ENCODE peak calls at places on chromosomes 4 and X, in ten cellular contexts. One of them, this sample, is unnamed.

GRCh38 chr4:75848891-75849290 is 53.4 kb downstream of the PPEF2 start:
- DNase-seq in lower lobe of right lung: no peak
- DNase-seq in thoracic aorta: no peak
- DNase-seq in mesenchymal stem cell: peak; percentile 58
- DNase-seq in upper lobe of right lung: no peak
- DNase-seq in fibroblast of lung: peak; percentile 76
- DNase-seq in mucosa of descending colon: no peak
- DNase-seq in right atrium auricular region: no peak
- DNase-seq in effector memory CD4-positive, alpha-beta T cell: no peak
- DNase-seq in psoas muscle: no peak
- DNase-seq in this sample: no peak

GRCh38 chrX:13716905-13717304 is 17.5 kb downstream of the TRAPPC2 start:
- DNase-seq in mesenchymal stem cell: no peak
- DNase-seq in fibroblast of lung: no peak
- DNase-seq in psoas muscle: no peak
- DNase-seq in effector memory CD4-positive, alpha-beta T cell: peak; percentile 36
- DNase-seq in thoracic aorta: no peak
- DNase-seq in right atrium auricular region: no peak
- DNase-seq in upper lobe of right lung: no peak
- DNase-seq in mucosa of descending colon: peak; percentile 62
- DNase-seq in lower lobe of right lung: no peak
- DNase-seq in this sample: no peak

GRCh38 chr4:17347445-17347844 is 164.4 kb downstream of the QDPR start:
- DNase-seq in thoracic aorta: no peak
- DNase-seq in mucosa of descending colon: no peak
- DNase-seq in lower lobe of right lung: no peak
- DNase-seq in upper lobe of right lung: no peak
- DNase-seq in mesenchymal stem cell: no peak
- DNase-seq in effector memory CD4-positive, alpha-beta T cell: no peak
- DNase-seq in right atrium auricular region: no peak
- DNase-seq in fibroblast of lung: peak; percentile 30
- DNase-seq in psoas muscle: no peak
- DNase-seq in this sample: peak; percentile 45

GRCh38 chrX:1421433-1422134 is 29.7 kb upstream of the SLC25A6 start:
- DNase-seq in mesenchymal stem cell: no peak
- DNase-seq in lower lobe of right lung: peak; percentile 21
- DNase-seq in upper lobe of right lung: peak; percentile 28
- DNase-seq in psoas muscle: no peak
- DNase-seq in mucosa of descending colon: peak; percentile 15
- DNase-seq in right atrium auricular region: no peak
- DNase-seq in effector memory CD4-positive, alpha-beta T cell: no peak
- DNase-seq in thoracic aorta: no peak
- DNase-seq in fibroblast of lung: no peak
- DNase-seq in this sample: no peak

GRCh38 chr4:19256823-19257222 is 994.9 kb upstream of the SLIT2 start:
- DNase-seq in upper lobe of right lung: no peak
- DNase-seq in thoracic aorta: no peak
- DNase-seq in fibroblast of lung: no peak
- DNase-seq in lower lobe of right lung: no peak
- DNase-seq in psoas muscle: no peak
- DNase-seq in right atrium auricular region: no peak
- DNase-seq in effector memory CD4-positive, alpha-beta T cell: no peak
- DNase-seq in mucosa of descending colon: no peak
- DNase-seq in mesenchymal stem cell: no peak
- DNase-seq in this sample: no peak

GRCh38 chrX:9370888-9371287 is 94.0 kb upstream of the TBL1X start:
- DNase-seq in mesenchymal stem cell: no peak
- DNase-seq in effector memory CD4-positive, alpha-beta T cell: no peak
- DNase-seq in right atrium auricular region: no peak
- DNase-seq in mucosa of descending colon: no peak
- DNase-seq in upper lobe of right lung: no peak
- DNase-seq in thoracic aorta: no peak
- DNase-seq in fibroblast of lung: peak; percentile 63
- DNase-seq in psoas muscle: no peak
- DNase-seq in lower lobe of right lung: no peak
- DNase-seq in this sample: no peak

GRCh38 chr4:48546336-48546735 is 56.3 kb downstream of the ZAR1 start:
- DNase-seq in right atrium auricular region: no peak
- DNase-seq in mesenchymal stem cell: peak; percentile 40
- DNase-seq in lower lobe of right lung: no peak
- DNase-seq in psoas muscle: no peak
- DNase-seq in effector memory CD4-positive, alpha-beta T cell: no peak
- DNase-seq in upper lobe of right lung: no peak
- DNase-seq in fibroblast of lung: peak; percentile 28
- DNase-seq in mucosa of descending colon: no peak
- DNase-seq in thoracic aorta: no peak
- DNase-seq in this sample: peak; percentile 67

GRCh38 chr4:152605641-152606304 is 69.9 kb upstream of the FBXW7 start:
- DNase-seq in right atrium auricular region: no peak
- DNase-seq in mesenchymal stem cell: peak; percentile 90
- DNase-seq in mucosa of descending colon: no peak
- DNase-seq in lower lobe of right lung: no peak
- DNase-seq in effector memory CD4-positive, alpha-beta T cell: no peak
- DNase-seq in upper lobe of right lung: no peak
- DNase-seq in psoas muscle: no peak
- DNase-seq in thoracic aorta: no peak
- DNase-seq in fibroblast of lung: peak; percentile 80
- DNase-seq in this sample: no peak

GRCh38 chr4:15765910-15766703 is 12.0 kb upstream of the CD38 start:
- DNase-seq in lower lobe of right lung: no peak
- DNase-seq in mesenchymal stem cell: no peak
- DNase-seq in upper lobe of right lung: no peak
- DNase-seq in psoas muscle: no peak
- DNase-seq in thoracic aorta: no peak
- DNase-seq in mucosa of descending colon: no peak
- DNase-seq in effector memory CD4-positive, alpha-beta T cell: peak; percentile 39
- DNase-seq in fibroblast of lung: no peak
- DNase-seq in right atrium auricular region: no peak
- DNase-seq in this sample: no peak

GRCh38 chr4:147640331-147640730 is 23.1 kb downstream of the TMEM184C start:
- DNase-seq in right atrium auricular region: no peak
- DNase-seq in lower lobe of right lung: no peak
- DNase-seq in psoas muscle: no peak
- DNase-seq in fibroblast of lung: peak; percentile 66
- DNase-seq in effector memory CD4-positive, alpha-beta T cell: no peak
- DNase-seq in upper lobe of right lung: no peak
- DNase-seq in mucosa of descending colon: no peak
- DNase-seq in thoracic aorta: no peak
- DNase-seq in mesenchymal stem cell: no peak
- DNase-seq in this sample: no peak

GRCh38 chr4:153519677-153520076 is 53.5 kb downstream of the TMEM131L start:
- DNase-seq in mesenchymal stem cell: no peak
- DNase-seq in psoas muscle: no peak
- DNase-seq in right atrium auricular region: no peak
- DNase-seq in fibroblast of lung: no peak
- DNase-seq in thoracic aorta: no peak
- DNase-seq in upper lobe of right lung: no peak
- DNase-seq in effector memory CD4-positive, alpha-beta T cell: no peak
- DNase-seq in lower lobe of right lung: no peak
- DNase-seq in mucosa of descending colon: no peak
- DNase-seq in this sample: no peak

GRCh38 chr4:76485450-76485849 is 50.4 kb downstream of the SHROOM3 start:
- DNase-seq in lower lobe of right lung: no peak
- DNase-seq in effector memory CD4-positive, alpha-beta T cell: no peak
- DNase-seq in right atrium auricular region: no peak
- DNase-seq in thoracic aorta: no peak
- DNase-seq in fibroblast of lung: peak; percentile 56
- DNase-seq in mesenchymal stem cell: peak; percentile 5
- DNase-seq in psoas muscle: no peak
- DNase-seq in mucosa of descending colon: no peak
- DNase-seq in upper lobe of right lung: no peak
- DNase-seq in this sample: peak; percentile 93

GRCh38 chr4:148857234-148857972 is 415.2 kb upstream of the NR3C2 start:
- DNase-seq in upper lobe of right lung: no peak
- DNase-seq in thoracic aorta: no peak
- DNase-seq in mucosa of descending colon: no peak
- DNase-seq in fibroblast of lung: peak; percentile 63
- DNase-seq in lower lobe of right lung: no peak
- DNase-seq in psoas muscle: no peak
- DNase-seq in right atrium auricular region: no peak
- DNase-seq in effector memory CD4-positive, alpha-beta T cell: no peak
- DNase-seq in mesenchymal stem cell: no peak
- DNase-seq in this sample: no peak

DNA sequence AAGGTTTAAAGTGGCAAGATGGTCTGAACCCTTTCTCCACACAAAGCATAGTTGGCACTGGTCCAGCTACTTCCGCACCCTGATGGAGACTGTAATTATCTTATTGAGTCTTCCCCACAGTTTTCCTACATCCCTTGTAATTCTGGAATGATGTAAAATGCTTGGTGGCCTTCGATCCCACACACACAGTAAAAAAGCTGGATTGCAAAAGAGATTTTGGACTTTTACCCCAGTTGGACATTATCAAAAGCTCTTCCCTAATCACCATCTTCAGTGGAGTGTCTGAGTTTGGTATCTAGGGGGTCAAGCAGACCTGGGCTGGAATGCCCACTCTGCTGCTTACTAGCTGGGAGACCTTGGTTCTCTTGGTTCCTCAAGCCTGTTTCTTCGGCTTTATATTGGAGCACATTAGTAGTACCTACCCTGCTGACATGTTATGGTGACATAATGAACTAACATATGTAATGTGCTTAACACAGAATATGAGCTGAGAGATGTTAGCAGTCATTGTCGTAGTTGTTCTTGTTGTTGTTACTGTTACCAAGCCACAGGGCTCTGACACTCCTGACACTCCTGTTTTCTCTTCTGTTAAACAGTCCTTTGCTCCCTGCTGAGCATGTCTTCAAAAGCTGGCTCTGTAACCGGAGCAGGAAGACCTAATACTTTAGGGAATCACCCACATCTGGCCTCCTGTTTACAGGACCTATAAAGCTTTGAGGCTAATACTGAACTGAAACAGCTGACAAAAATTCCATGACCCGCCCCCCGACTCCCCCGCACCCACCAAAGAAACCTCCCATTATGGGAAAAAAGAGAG is 4.8 kb downstream of the SRPX2 start:
- DNase-seq in mesenchymal stem cell: peak; percentile 96
- DNase-seq in right atrium auricular region: no peak
- DNase-seq in effector memory CD4-positive, alpha-beta T cell: no peak
- DNase-seq in upper lobe of right lung: no peak
- DNase-seq in fibroblast of lung: peak; percentile 74
- DNase-seq in mucosa of descending colon: no peak
- DNase-seq in psoas muscle: peak; percentile 25
- DNase-seq in thoracic aorta: no peak
- DNase-seq in lower lobe of right lung: no peak
- DNase-seq in this sample: no peak
- H3K4me3 ChIP-seq in mesenchymal stem cell: no peak overlapping the region
- H3K4me3 ChIP-seq in right atrium auricular region: no peak overlapping the region
- H3K4me3 ChIP-seq in effector memory CD4-positive, alpha-beta T cell: no peak overlapping the region
- H3K4me3 ChIP-seq in upper lobe of right lung: no peak overlapping the region
- H3K4me3 ChIP-seq in fibroblast of lung: peak overlapping the region; percentile 22
- H3K4me3 ChIP-seq in mucosa of descending colon: no peak overlapping the region
- H3K4me3 ChIP-seq in psoas muscle: no peak overlapping the region
- H3K4me3 ChIP-seq in thoracic aorta: no peak overlapping the region
- H3K4me3 ChIP-seq in lower lobe of right lung: no peak overlapping the region
- H3K4me3 ChIP-seq in this sample: no peak overlapping the region

GRCh38 chr4:27008693-27009092 is 148.1 kb downstream of the STIM2 start:
- DNase-seq in mucosa of descending colon: no peak
- DNase-seq in thoracic aorta: no peak
- DNase-seq in right atrium auricular region: no peak
- DNase-seq in psoas muscle: no peak
- DNase-seq in lower lobe of right lung: no peak
- DNase-seq in effector memory CD4-positive, alpha-beta T cell: no peak
- DNase-seq in mesenchymal stem cell: no peak
- DNase-seq in upper lobe of right lung: no peak
- DNase-seq in fibroblast of lung: no peak
- DNase-seq in this sample: no peak
- H3K4me1 ChIP-seq in mucosa of descending colon: no peaks in the 10 kb centered on the region
- H3K4me1 ChIP-seq in thoracic aorta: no peaks in the 10 kb centered on the region
- H3K4me1 ChIP-seq in right atrium auricular region: peaks cover 14% of the 10 kb centered on the region
- H3K4me1 ChIP-seq in psoas muscle: peaks cover 3% of the 10 kb centered on the region
- H3K4me1 ChIP-seq in lower lobe of right lung: peaks cover 33% of the 10 kb centered on the region
- H3K4me1 ChIP-seq in effector memory CD4-positive, alpha-beta T cell: no peaks in the 10 kb centered on the region
- H3K4me1 ChIP-seq in mesenchymal stem cell: no peaks in the 10 kb centered on the region
- H3K4me1 ChIP-seq in upper lobe of right lung: peaks cover 30% of the 10 kb centered on the region
- H3K4me1 ChIP-seq in fibroblast of lung: peaks cover 17% of the 10 kb centered on the region
- H3K4me1 ChIP-seq in this sample: peaks cover 14% of the 10 kb centered on the region

DNA sequence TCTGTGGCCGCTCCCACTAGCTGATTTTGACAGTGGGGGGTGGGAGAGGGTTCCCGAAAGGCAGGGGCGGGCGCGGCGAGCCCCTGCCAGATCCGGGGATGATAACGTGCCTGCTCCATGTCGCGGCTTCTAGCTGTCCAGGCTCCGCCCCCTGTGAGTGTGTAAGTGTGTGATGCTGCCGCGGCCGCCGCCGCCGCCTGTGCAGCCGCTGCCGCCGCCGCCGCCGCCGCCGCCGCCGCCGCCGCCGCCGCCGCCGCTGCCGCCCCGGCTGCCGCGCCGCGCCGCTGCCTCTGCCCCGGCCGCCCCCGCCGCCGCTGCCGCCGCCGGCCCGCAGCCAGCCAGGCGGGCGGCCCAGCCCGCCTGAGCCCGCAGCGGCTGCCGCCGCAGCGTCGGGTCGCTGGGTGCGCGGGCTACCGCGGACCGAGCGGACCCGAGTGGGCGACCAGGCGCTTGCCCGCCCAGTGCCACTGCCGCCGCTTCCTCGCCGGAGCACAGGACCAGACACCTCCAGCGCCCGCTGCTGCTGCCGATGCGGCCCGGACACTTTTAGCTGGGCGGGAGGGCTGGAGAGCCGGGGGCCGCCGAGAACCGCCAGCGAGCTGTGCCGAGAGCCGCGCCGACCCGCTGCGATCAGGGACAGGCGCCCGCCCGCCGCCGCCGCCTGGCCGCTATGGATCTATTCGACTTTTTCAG is at the start of gene AFF2:
- DNase-seq in right atrium auricular region: no peak
- DNase-seq in thoracic aorta: no peak
- DNase-seq in lower lobe of right lung: peak; percentile 49
- DNase-seq in upper lobe of right lung: peak; percentile 66
- DNase-seq in psoas muscle: peak; percentile 19
- DNase-seq in mesenchymal stem cell: peak; percentile 30
- DNase-seq in effector memory CD4-positive, alpha-beta T cell: peak; percentile 9
- DNase-seq in mucosa of descending colon: peak; percentile 51
- DNase-seq in fibroblast of lung: peak; percentile 24
- DNase-seq in this sample: peak; percentile 59
- H3K4me3 ChIP-seq in right atrium auricular region: peak within 1 kb of the TSS; percentile 32
- H3K4me3 ChIP-seq in thoracic aorta: peak within 1 kb of the TSS; percentile 71
- H3K4me3 ChIP-seq in lower lobe of right lung: peak within 1 kb of the TSS; percentile 51
- H3K4me3 ChIP-seq in upper lobe of right lung: peak within 1 kb of the TSS; percentile 42
- H3K4me3 ChIP-seq in psoas muscle: peak within 1 kb of the TSS; percentile 53
- H3K4me3 ChIP-seq in mesenchymal stem cell: peak within 1 kb of the TSS; percentile 44
- H3K4me3 ChIP-seq in effector memory CD4-positive, alpha-beta T cell: peak within 1 kb of the TSS; percentile 49
- H3K4me3 ChIP-seq in mucosa of descending colon: no peak within 1 kb of the TSS
- H3K4me3 ChIP-seq in fibroblast of lung: peak within 1 kb of the TSS; percentile 31
- H3K4me3 ChIP-seq in this sample: peak within 1 kb of the TSS; percentile 69

GRCh38 chr4:80594696-80595095 is 259.2 kb downstream of the CFAP299 start:
- DNase-seq in upper lobe of right lung: no peak
- DNase-seq in mesenchymal stem cell: no peak
- DNase-seq in effector memory CD4-positive, alpha-beta T cell: no peak
- DNase-seq in thoracic aorta: no peak
- DNase-seq in lower lobe of right lung: no peak
- DNase-seq in fibroblast of lung: no peak
- DNase-seq in psoas muscle: no peak
- DNase-seq in right atrium auricular region: no peak
- DNase-seq in mucosa of descending colon: no peak
- DNase-seq in this sample: no peak

GRCh38 chr4:80587861-80588385 is 252.4 kb downstream of the CFAP299 start:
- DNase-seq in upper lobe of right lung: no peak
- DNase-seq in thoracic aorta: no peak
- DNase-seq in mesenchymal stem cell: no peak
- DNase-seq in psoas muscle: no peak
- DNase-seq in effector memory CD4-positive, alpha-beta T cell: no peak
- DNase-seq in mucosa of descending colon: no peak
- DNase-seq in right atrium auricular region: no peak
- DNase-seq in fibroblast of lung: no peak
- DNase-seq in lower lobe of right lung: no peak
- DNase-seq in this sample: no peak

GRCh38 chr4:80592950-80593349 is 257.4 kb downstream of the CFAP299 start:
- DNase-seq in upper lobe of right lung: no peak
- DNase-seq in mesenchymal stem cell: no peak
- DNase-seq in thoracic aorta: no peak
- DNase-seq in right atrium auricular region: no peak
- DNase-seq in mucosa of descending colon: no peak
- DNase-seq in effector memory CD4-positive, alpha-beta T cell: no peak
- DNase-seq in fibroblast of lung: no peak
- DNase-seq in psoas muscle: no peak
- DNase-seq in lower lobe of right lung: no peak
- DNase-seq in this sample: no peak
- H3K4me1 ChIP-seq in upper lobe of right lung: no peaks in the 10 kb centered on the region
- H3K4me1 ChIP-seq in mesenchymal stem cell: peaks cover 1% of the 10 kb centered on the region
- H3K4me1 ChIP-seq in thoracic aorta: no peaks in the 10 kb centered on the region
- H3K4me1 ChIP-seq in right atrium auricular region: no peaks in the 10 kb centered on the region
- H3K4me1 ChIP-seq in mucosa of descending colon: no peaks in the 10 kb centered on the region
- H3K4me1 ChIP-seq in effector memory CD4-positive, alpha-beta T cell: no peaks in the 10 kb centered on the region
- H3K4me1 ChIP-seq in fibroblast of lung: no peaks in the 10 kb centered on the region
- H3K4me1 ChIP-seq in psoas muscle: no peaks in the 10 kb centered on the region
- H3K4me1 ChIP-seq in lower lobe of right lung: no peaks in the 10 kb centered on the region
- H3K4me1 ChIP-seq in this sample: no peaks in the 10 kb centered on the region

This sample was measured in HAP-1.